ENCODE peak calls at places on chromosomes 6 and 20, in five cellular contexts. Z is H1, H is GM12878, F is HepG2, W is SK-N-SH. A is an unnamed sample.
A peak's percentile ranks its signal among the peaks of the same experiment; 100 is the strongest.

GRCh38 chr6:53956068-53956711 is 155.1 kb upstream of the MLIP start:
- DNase-seq in Z (peak; percentile 86), H (peak; percentile 8), F (peak; percentile 79), W (no peak), A (peak; percentile 16)

GRCh38 chr6:152854086-152854795 is 103.6 kb downstream of the VIP start:
- DNase-seq in Z (no peak), H (no peak), F (no peak), W (peak; percentile 8), A (no peak)

GRCh38 chr6:117444600-117444999 is 18.9 kb upstream of the ROS1 start:
- DNase-seq in Z (no peak), H (no peak), F (no peak), W (no peak), A (no peak)

GRCh38 chr6:1424306-1424927 is 35.0 kb downstream of the FOXF2 start:
- DNase-seq in Z (peak; percentile 68), H (no peak), F (peak; percentile 54), W (peak; percentile 34), A (no peak)

GRCh38 chr6:158795516-158795915 is 23.7 kb downstream of the EZR start:
- DNase-seq in Z (no peak), H (no peak), F (no peak), W (no peak), A (no peak)

GRCh38 chr6:147448212-147448611 is 60.3 kb upstream of the SAMD5 start:
- DNase-seq in Z (peak; percentile 74), H (no peak), F (no peak), W (no peak), A (no peak)

GRCh38 chr20:37562695-37563480 is 35.2 kb upstream of the BLCAP start:
- DNase-seq in Z (no peak), H (no peak), F (no peak), W (no peak), A (no peak)

GRCh38 chr6:27771240-27771639 is 141.0 kb downstream of the OR2B2 start:
- DNase-seq in Z (no peak), H (no peak), F (no peak), W (no peak), A (peak; percentile 7)

GRCh38 chr20:62197321-62197720 is 14.5 kb downstream of the MTG2 start:
- DNase-seq in Z (no peak), H (no peak), F (no peak), W (no peak), A (no peak)

GRCh38 chr6:131733376-131734016 is 22.7 kb upstream of the CTAGE9 start:
- DNase-seq in Z (no peak), H (no peak), F (no peak), W (no peak), A (no peak)

GRCh38 chr6:143007626-143008025 is 53.1 kb upstream of the AIG1 start:
- DNase-seq in Z (no peak), H (no peak), F (no peak), W (peak; percentile 9), A (no peak)

GRCh38 chr20:23587631-23588030 is 18.1 kb downstream of the CST9 start:
- DNase-seq in Z (peak; percentile 37), H (no peak), F (no peak), W (no peak), A (no peak)

GRCh38 chr20:23585449-23585807 is 17.1 kb upstream of the CST9L start:
- DNase-seq in Z (peak; percentile 34), H (no peak), F (no peak), W (no peak), A (no peak)

GRCh38 chr20:23588434-23589403 is 17.0 kb downstream of the CST9 start:
- DNase-seq in Z (no peak), H (no peak), F (no peak), W (no peak), A (no peak)

GRCh38 chr20:23585808-23586734 is 17.8 kb upstream of the CST9L start:
- DNase-seq in Z (peak; percentile 37), H (no peak), F (peak; percentile 96), W (no peak), A (no peak)

GRCh38 chr20:23586735-23587525 is 18.6 kb upstream of the CST9L start:
- DNase-seq in Z (peak; percentile 35), H (no peak), F (peak; percentile 76), W (no peak), A (no peak)
- TF ChIP-seq TAF1 in Z (no peak), H (no peak), F (no peak), W (no peak), A (no peak)

GRCh38 chr20:47501483-47502270 is at the start of gene NCOA3:
- DNase-seq in Z (peak; percentile 97), H (no peak), F (peak; percentile 97), W (peak; percentile 98), A (peak; percentile 98)

GRCh38 chr20:47502801-47503239 is 1.1 kb downstream of the NCOA3 start:
- DNase-seq in Z (no peak), H (no peak), F (peak; percentile 52), W (peak; percentile 39), A (peak; percentile 37)

GRCh38 chr20:47502271-47502730 is 614 bp downstream of the NCOA3 start:
- DNase-seq in Z (peak; percentile 59), H (no peak), F (no peak), W (no peak), A (peak; percentile 44)

GRCh38 chr20:47500554-47500953 is 1.1 kb upstream of the NCOA3 start:
- DNase-seq in Z (no peak), H (no peak), F (no peak), W (no peak), A (peak; percentile 23)

GRCh38 chr20:47501117-47501482 is 587 bp upstream of the NCOA3 start:
- DNase-seq in Z (no peak), H (no peak), F (no peak), W (no peak), A (peak; percentile 25)
- H3K4me2 ChIP-seq in Z (peak overlapping the region; percentile 75), H (peak overlapping the region; percentile 94), F (peak overlapping the region; percentile 96), W (peak overlapping the region; percentile 84), A (peak overlapping the region; percentile 88)

GRCh38 chr20:41300906-41301305 is 16.6 kb downstream of the ZHX3 start:
- DNase-seq in Z (no peak), H (no peak), F (no peak), W (no peak), A (no peak)

GRCh38 chr20:41304002-41304401 is 13.5 kb downstream of the ZHX3 start:
- DNase-seq in Z (no peak), H (no peak), F (no peak), W (no peak), A (no peak)

GRCh38 chr20:41299899-41300298 is 17.6 kb downstream of the ZHX3 start:
- DNase-seq in Z (no peak), H (no peak), F (no peak), W (no peak), A (no peak)

GRCh38 chr20:41304413-41305079 is 13.0 kb downstream of the ZHX3 start:
- DNase-seq in Z (no peak), H (no peak), F (no peak), W (no peak), A (no peak)

DNA sequence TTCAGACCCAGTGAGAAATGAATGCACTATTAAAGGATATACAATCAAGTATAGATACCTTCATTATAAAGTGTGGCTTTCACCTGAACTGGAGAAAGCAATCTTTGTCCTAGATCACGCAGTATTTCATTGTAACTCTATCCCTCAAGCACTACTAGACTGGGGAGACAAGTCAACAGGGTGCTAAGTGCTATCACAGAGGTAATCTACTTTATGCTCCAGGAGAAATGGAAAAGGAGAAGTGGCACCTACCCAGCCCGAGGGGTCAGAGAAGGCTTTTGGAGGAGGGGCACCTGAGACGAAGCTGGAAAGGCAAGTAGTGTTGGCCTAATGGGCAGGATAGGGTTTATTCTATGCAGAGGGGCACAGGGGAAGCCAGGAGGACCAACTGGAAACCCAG is 17.1 kb downstream of the ZHX3 start:
- DNase-seq in Z (no peak), H (no peak), F (no peak), W (no peak), A (no peak)
- TF ChIP-seq TAF1 in Z (no peak), H (no peak), F (no peak), W (no peak), A (no peak)

DNA sequence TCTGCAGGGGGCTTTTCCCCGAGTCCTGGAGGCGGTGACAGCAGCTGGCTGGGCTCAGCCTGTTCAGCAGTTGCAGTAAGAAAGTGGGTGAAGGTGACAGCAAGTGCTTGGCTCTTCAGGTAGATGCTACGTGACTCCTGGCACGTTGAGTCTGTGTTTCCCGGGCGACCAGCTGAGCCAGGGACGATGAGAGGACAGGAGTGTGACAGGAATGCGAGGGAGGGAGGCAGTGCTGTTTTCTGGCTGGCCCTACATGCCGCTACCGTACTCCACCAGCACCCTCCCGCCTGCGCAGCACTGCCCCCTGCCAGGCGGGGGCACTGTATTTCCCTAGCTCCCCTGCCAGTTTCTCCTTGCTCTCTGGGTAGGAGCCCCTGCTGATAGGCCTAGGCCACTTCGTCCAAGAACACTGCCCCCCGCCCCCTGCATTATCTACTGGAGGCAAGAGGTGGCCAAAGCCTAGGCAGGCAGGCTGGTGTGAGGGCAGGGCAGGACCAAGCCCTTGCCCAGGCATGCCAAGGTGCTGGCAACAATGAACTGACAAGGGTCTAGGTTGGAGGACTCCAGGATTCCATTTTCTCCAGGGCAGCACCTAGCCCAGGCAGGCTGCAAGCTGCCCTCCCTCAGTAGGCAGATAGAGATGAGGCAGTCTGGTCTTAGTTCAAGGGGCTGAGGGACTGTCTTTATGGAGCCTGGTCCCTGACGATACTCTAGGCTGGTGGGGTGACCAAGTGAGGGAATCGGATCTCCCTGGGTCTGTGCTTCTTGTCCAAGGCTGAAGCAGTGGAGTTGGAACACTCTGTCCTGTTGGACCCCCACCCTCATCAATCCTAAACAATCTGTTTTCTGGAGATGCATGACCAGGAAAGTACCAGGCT is 19.2 kb downstream of the MRPS18A start:
- DNase-seq in Z (peak; percentile 83), H (peak; percentile 61), F (peak; percentile 76), W (peak; percentile 76), A (peak; percentile 91)
- H3K4me2 ChIP-seq in Z (peak overlapping the region; percentile 58), H (peak overlapping the region; percentile 36), F (peak overlapping the region; percentile 75), W (peak overlapping the region; percentile 51), A (peak overlapping the region; percentile 27)

A was measured in K562.